ENCODE peak calls at places on chromosomes 7 and 10, in eight cellular contexts. W is lung microvascular endothelial cell; Z is activated T-helper 9 cell treated with anti-CD3 and anti-CD28 coated beads, Interleukin-2, amount 50 U/mL, for 16 hours; L is GM13977; R is HuH-7; T is sciatic nerve; C is cardiac muscle cell; B is activated T-cell treated with anti-CD3 and anti-CD28 coated beads, Interleukin-2, amount 50 U/mL, for 24 hours. O is an unnamed sample.

GRCh38 chr10:71927669-71928592 is 36.3 kb upstream of the CHST3 start:
- DNase-seq in T (no peak), Z (no peak), W (no peak), C (no peak), R (no peak), B (no peak), L (no peak), O (no peak)

GRCh38 chr7:155448632-155449007 is 9.3 kb upstream of the EN2 start:
- DNase-seq in W (no peak), C (no peak), R (no peak), L (no peak), T (no peak), Z (no peak), B (no peak), O (no peak)

GRCh38 chr10:79012567-79012966 is 56.2 kb upstream of the ZMIZ1 start:
- DNase-seq in L (no peak), B (no peak), T (no peak), C (no peak), W (no peak), Z (no peak), R (no peak), O (no peak)

GRCh38 chr7:55130079-55130476 is 111.3 kb downstream of the EGFR start:
- DNase-seq in Z (no peak), L (no peak), R (no peak), T (no peak), B (no peak), C (no peak), W (no peak), O (peak)

GRCh38 chr7:100562195-100563099 is 11.3 kb downstream of the SAP25 start:
- DNase-seq in W (no peak), B (no peak), L (no peak), C (no peak), R (no peak), Z (no peak), T (no peak), O (no peak)

GRCh38 chr7:91911121-91911520 is 29.5 kb upstream of the AKAP9 start:
- DNase-seq in B (no peak), R (no peak), W (no peak), C (no peak), T (no peak), Z (no peak), L (no peak), O (no peak)

GRCh38 chr7:5472432-5473315 is 49.0 kb upstream of the TNRC18 start:
- DNase-seq in B (no peak), W (no peak), L (no peak), R (no peak), C (no peak), Z (no peak), T (no peak), O (no peak)

GRCh38 chr7:151404216-151405011 is 5.4 kb downstream of the WDR86 start:
- DNase-seq in R (no peak), Z (no peak), C (no peak), B (no peak), L (no peak), W (peak), T (peak), O (no peak)

GRCh38 chr10:29949411-29950011 is 109.9 kb downstream of the JCAD start:
- DNase-seq in T (no peak), B (no peak), Z (no peak), C (no peak), R (no peak), W (peak), L (no peak), O (no peak)

GRCh38 chr10:114632869-114633715 is 25.0 kb downstream of the ABLIM1 start:
- DNase-seq in T (no peak), R (no peak), L (peak), W (peak), Z (no peak), C (peak), B (no peak), O (no peak)

GRCh38 chr7:6218324-6218723 is 54.1 kb downstream of the CYTH3 start:
- DNase-seq in R (no peak), C (no peak), Z (no peak), B (no peak), W (no peak), L (no peak), T (no peak), O (no peak)

GRCh38 chr7:43649755-43650274 is 66.9 kb downstream of the STK17A start:
- DNase-seq in C (no peak), L (peak), Z (peak), W (peak), B (peak), R (no peak), T (no peak), O (no peak)

GRCh38 chr7:1775389-1775788 is 105.3 kb downstream of the ELFN1 start:
- DNase-seq in C (no peak), W (no peak), L (no peak), R (no peak), Z (no peak), B (no peak), T (no peak), O (no peak)

GRCh38 chr7:23349484-23350157 is 50.5 kb downstream of the MALSU1 start:
- DNase-seq in L (no peak), R (no peak), B (no peak), W (peak), Z (no peak), C (peak), T (no peak), O (no peak)

GRCh38 chr7:44727346-44728262 is 21.0 kb upstream of the ZMIZ2 start:
- DNase-seq in W (peak), T (no peak), L (no peak), C (no peak), B (no peak), Z (no peak), R (no peak), O (no peak)

GRCh38 chr7:8389898-8390642 is 43.3 kb upstream of the NXPH1 start:
- DNase-seq in W (peak), B (no peak), R (no peak), C (peak), L (no peak), Z (no peak), T (no peak), O (peak)

GRCh38 chr10:114987995-114988394 is 50.0 kb downstream of the TRUB1 start:
- DNase-seq in B (no peak), W (peak), Z (no peak), R (no peak), L (no peak), C (no peak), T (no peak), O (no peak)

GRCh38 chr10:6044060-6044459 is 18.1 kb downstream of the IL2RA start:
- DNase-seq in L (no peak), C (no peak), W (no peak), T (peak), R (no peak), Z (no peak), B (no peak), O (no peak)

GRCh38 chr7:25149844-25150243 is 24.8 kb upstream of the CYCS start:
- DNase-seq in T (no peak), B (no peak), W (no peak), C (peak), L (no peak), Z (no peak), R (no peak), O (no peak)

GRCh38 chr10:23538968-23539367 is 100.1 kb downstream of the OTUD1 start:
- DNase-seq in C (no peak), L (no peak), Z (no peak), W (no peak), T (no peak), R (no peak), B (no peak), O (no peak)

GRCh38 chr10:98963608-98964007 is 272.0 kb downstream of the HPSE2 start:
- DNase-seq in L (no peak), Z (no peak), T (no peak), C (no peak), B (no peak), R (no peak), W (no peak), O (no peak)

GRCh38 chr7:128164061-128164954 is 76.8 kb upstream of the LEP start:
- DNase-seq in R (no peak), L (no peak), Z (no peak), C (no peak), W (no peak), B (no peak), T (no peak), O (no peak)

GRCh38 chr10:31352436-31353226 is 33.6 kb downstream of the ZEB1 start:
- DNase-seq in L (no peak), W (no peak), Z (no peak), C (no peak), T (no peak), R (no peak), B (no peak), O (no peak)

GRCh38 chr10:14032406-14032998 is 298.2 kb downstream of the FRMD4A start:
- DNase-seq in T (no peak), B (peak), Z (peak), R (peak), C (peak), L (no peak), W (peak), O (peak)

GRCh38 chr7:119090851-119091250 is 866.3 kb downstream of the ANKRD7 start:
- DNase-seq in Z (no peak), T (no peak), L (no peak), W (no peak), R (no peak), B (no peak), C (no peak), O (no peak)

GRCh38 chr10:123451607-123452245 is 214.4 kb upstream of the GPR26 start:
- DNase-seq in R (peak), W (no peak), T (no peak), Z (no peak), B (no peak), L (no peak), C (no peak), O (no peak)

GRCh38 chr10:101766753-101767599 is 8.9 kb downstream of the FGF8 start:
- DNase-seq in L (no peak), B (no peak), C (no peak), Z (no peak), W (no peak), R (no peak), T (no peak), O (no peak)